ENCODE peak calls at places on chromosomes 12 and 14, in four cellular contexts. One of them, this sample, is unnamed.

GRCh38 chr12:121330692-121331091 is 21.5 kb downstream of the ANAPC5 start:
- DNase-seq in OCI-LY7: no peak
- DNase-seq in heart left ventricle: no peak
- DNase-seq in mucosa of descending colon: no peak
- DNase-seq in this sample: no peak

GRCh38 chr12:53820503-53820902 is 68.7 kb upstream of the CISTR start:
- DNase-seq in OCI-LY7: no peak
- DNase-seq in heart left ventricle: no peak
- DNase-seq in mucosa of descending colon: no peak
- DNase-seq in this sample: no peak

GRCh38 chr12:51521554-51522276 is 69.3 kb upstream of the SCN8A start:
- DNase-seq in OCI-LY7: peak; percentile 6
- DNase-seq in heart left ventricle: no peak
- DNase-seq in mucosa of descending colon: no peak
- DNase-seq in this sample: no peak

GRCh38 chr14:100536721-100537700 is 50.2 kb downstream of the BEGAIN start:
- DNase-seq in OCI-LY7: no peak
- DNase-seq in heart left ventricle: peak; percentile 10
- DNase-seq in mucosa of descending colon: peak; percentile 32
- DNase-seq in this sample: peak; percentile 40

GRCh38 chr12:102322254-102322653 is 124.6 kb upstream of the PMCH start:
- DNase-seq in OCI-LY7: no peak
- DNase-seq in heart left ventricle: no peak
- DNase-seq in mucosa of descending colon: no peak
- DNase-seq in this sample: no peak

GRCh38 chr12:79402626-79403025 is 288.1 kb downstream of the PAWR start:
- DNase-seq in OCI-LY7: no peak
- DNase-seq in heart left ventricle: no peak
- DNase-seq in mucosa of descending colon: no peak
- DNase-seq in this sample: no peak

GRCh38 chr12:28360253-28360652 is 170.0 kb downstream of the CCDC91 start:
- DNase-seq in OCI-LY7: no peak
- DNase-seq in heart left ventricle: peak; percentile 30
- DNase-seq in mucosa of descending colon: no peak
- DNase-seq in this sample: no peak

GRCh38 chr12:25482637-25483036 is 70.4 kb downstream of the LMNTD1 start:
- DNase-seq in OCI-LY7: no peak
- DNase-seq in heart left ventricle: no peak
- DNase-seq in mucosa of descending colon: no peak
- DNase-seq in this sample: no peak

GRCh38 chr14:73953731-73954130 is 3.6 kb downstream of the COQ6 start:
- DNase-seq in OCI-LY7: no peak
- DNase-seq in heart left ventricle: no peak
- DNase-seq in mucosa of descending colon: no peak
- DNase-seq in this sample: no peak

GRCh38 chr12:90945070-90945649 is 9.8 kb downstream of the CCER1 start:
- DNase-seq in OCI-LY7: peak; percentile 50
- DNase-seq in heart left ventricle: no peak
- DNase-seq in mucosa of descending colon: no peak
- DNase-seq in this sample: no peak

GRCh38 chr14:51369814-51370213 is 129.8 kb downstream of the TMX1 start:
- DNase-seq in OCI-LY7: peak; percentile 2
- DNase-seq in heart left ventricle: no peak
- DNase-seq in mucosa of descending colon: no peak
- DNase-seq in this sample: no peak

GRCh38 chr12:26623136-26623535 is 209.9 kb downstream of the ITPR2 start:
- DNase-seq in OCI-LY7: no peak
- DNase-seq in heart left ventricle: no peak
- DNase-seq in mucosa of descending colon: no peak
- DNase-seq in this sample: no peak

DNA sequence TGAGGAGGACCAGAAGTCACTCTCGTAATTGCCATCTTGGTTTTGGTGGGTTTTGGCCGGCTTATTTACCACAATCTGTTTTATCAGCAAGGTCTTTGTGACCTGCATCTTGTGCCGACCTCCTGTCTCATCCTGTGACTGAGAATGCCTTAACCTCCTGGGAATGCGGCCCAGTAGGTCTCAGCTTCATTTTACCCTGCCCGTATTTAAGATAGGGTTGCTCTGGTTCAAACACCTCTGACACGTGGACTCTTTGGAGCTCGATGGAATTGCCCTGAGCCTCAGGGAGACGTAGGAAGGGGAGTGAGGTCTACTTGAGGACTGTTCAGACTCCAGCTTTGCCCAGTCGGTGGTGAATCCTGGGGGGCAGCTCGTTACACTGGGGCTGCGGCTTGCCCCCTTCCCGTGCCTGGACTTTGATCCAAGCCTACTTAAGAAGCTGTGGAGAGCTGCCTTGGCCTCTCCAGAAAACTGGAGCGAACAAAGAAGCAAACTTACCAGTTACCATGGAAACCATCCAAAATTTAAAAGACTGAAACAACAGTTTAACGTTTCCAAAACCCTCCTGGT is 27.9 kb downstream of the CALM1 start:
- DNase-seq in OCI-LY7: no peak
- DNase-seq in heart left ventricle: no peak
- DNase-seq in mucosa of descending colon: no peak
- DNase-seq in this sample: no peak
- H3K4me1 ChIP-seq in OCI-LY7: no peaks in the 10 kb centered on the region
- H3K4me1 ChIP-seq in heart left ventricle: no peaks in the 10 kb centered on the region
- H3K4me1 ChIP-seq in mucosa of descending colon: no peaks in the 10 kb centered on the region
- H3K4me1 ChIP-seq in this sample: no peaks in the 10 kb centered on the region

GRCh38 chr12:10140001-10140400 is 10.0 kb upstream of the CLEC7A start:
- DNase-seq in OCI-LY7: peak; percentile 67
- DNase-seq in heart left ventricle: no peak
- DNase-seq in mucosa of descending colon: no peak
- DNase-seq in this sample: no peak
- TF ChIP-seq CTCF in OCI-LY7: peak; percentile 85
- TF ChIP-seq CTCF in heart left ventricle: peak; percentile 69
- TF ChIP-seq CTCF in mucosa of descending colon: no peak
- TF ChIP-seq CTCF in this sample: peak; percentile 49

GRCh38 chr14:67371247-67372148 is 11.4 kb downstream of the EIF2S1 start:
- DNase-seq in OCI-LY7: no peak
- DNase-seq in heart left ventricle: no peak
- DNase-seq in mucosa of descending colon: no peak
- DNase-seq in this sample: no peak
- H3K4me1 ChIP-seq in OCI-LY7: no peaks in the 10 kb centered on the region
- H3K4me1 ChIP-seq in heart left ventricle: no peaks in the 10 kb centered on the region
- H3K4me1 ChIP-seq in mucosa of descending colon: no peaks in the 10 kb centered on the region
- H3K4me1 ChIP-seq in this sample: no peaks in the 10 kb centered on the region

DNA sequence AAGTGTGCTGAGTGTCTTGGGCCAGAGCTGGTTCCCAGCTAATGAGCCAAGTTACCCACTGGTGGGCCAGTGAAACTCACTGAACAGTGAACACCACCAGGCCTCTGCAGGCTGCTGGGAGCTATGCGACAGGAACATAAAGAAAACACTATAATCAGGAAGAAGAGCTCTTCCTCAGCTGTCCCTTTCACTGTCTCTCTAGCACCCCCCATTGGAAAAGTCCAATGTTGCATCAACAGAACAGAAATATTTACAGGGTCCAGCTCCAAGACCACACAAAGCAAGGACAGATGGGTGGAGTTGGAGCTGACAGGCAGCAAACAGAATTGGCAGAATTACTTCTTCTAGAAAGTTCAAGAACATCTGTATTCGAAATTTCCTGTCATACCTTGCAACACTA is 903.6 kb upstream of the TMEM132C start:
- DNase-seq in OCI-LY7: no peak
- DNase-seq in heart left ventricle: no peak
- DNase-seq in mucosa of descending colon: no peak
- DNase-seq in this sample: no peak
- TF ChIP-seq CTCF in OCI-LY7: peak; percentile 52
- TF ChIP-seq CTCF in heart left ventricle: no peak
- TF ChIP-seq CTCF in mucosa of descending colon: no peak
- TF ChIP-seq CTCF in this sample: no peak